ENCODE peak calls at places on chromosomes 4 and X, in ten cellular contexts. C, G, S, J, M, D, Y, I, F and L are unnamed samples.

GRCh38 chr4:5827108-5828004 is 65.5 kb downstream of the CRMP1 start:
- DNase-seq in C (no peak), G (no peak), S (no peak), J (no peak), M (no peak), D (peak; percentile 57), Y (peak; percentile 32), I (peak; percentile 5), F (no peak), L (no peak)

GRCh38 chrX:83521905-83522304 is 13.8 kb downstream of the POU3F4 start:
- DNase-seq in C (no peak), G (no peak), S (no peak), J (no peak), M (no peak), D (no peak), Y (no peak), I (no peak), F (no peak), L (no peak)

GRCh38 chr4:94523617-94524016 is 71.9 kb downstream of the PDLIM5 start:
- DNase-seq in C (no peak), G (peak; percentile 62), S (no peak), J (no peak), M (no peak), D (peak; percentile 48), Y (peak; percentile 79), I (peak; percentile 55), F (no peak), L (peak; percentile 24)

GRCh38 chr4:88101165-88101564 is 57.3 kb downstream of the ABCG2 start:
- DNase-seq in C (no peak), G (no peak), S (no peak), J (no peak), M (no peak), D (no peak), Y (no peak), I (no peak), F (no peak), L (no peak)

GRCh38 chr4:98864560-98864959 is 64.4 kb downstream of the EIF4E start:
- DNase-seq in C (no peak), G (peak; percentile 75), S (no peak), J (no peak), M (no peak), D (no peak), Y (no peak), I (no peak), F (no peak), L (no peak)

GRCh38 chr4:38133711-38134480 is 173.7 kb downstream of the PTTG2 start:
- DNase-seq in C (no peak), G (no peak), S (no peak), J (no peak), M (no peak), D (no peak), Y (no peak), I (no peak), F (no peak), L (no peak)

GRCh38 chr4:79959652-79960051 is 113.4 kb downstream of the ANTXR2 start:
- DNase-seq in C (no peak), G (no peak), S (no peak), J (no peak), M (no peak), D (no peak), Y (no peak), I (no peak), F (no peak), L (no peak)

GRCh38 chr4:1209821-1210220 is 37.4 kb upstream of the SPON2 start:
- DNase-seq in C (peak; percentile 31), G (no peak), S (no peak), J (no peak), M (peak; percentile 60), D (peak; percentile 92), Y (peak; percentile 84), I (peak; percentile 66), F (peak; percentile 37), L (no peak)

GRCh38 chr4:6470502-6471302 is 1.7 kb downstream of the PPP2R2C start:
- DNase-seq in C (no peak), G (peak; percentile 12), S (no peak), J (peak; percentile 45), M (peak; percentile 26), D (peak; percentile 53), Y (peak; percentile 41), I (peak; percentile 4), F (peak; percentile 55), L (peak; percentile 7)

GRCh38 chr4:109622581-109622980 is 62.5 kb downstream of the MCUB start:
- DNase-seq in C (no peak), G (no peak), S (no peak), J (no peak), M (no peak), D (no peak), Y (no peak), I (no peak), F (no peak), L (no peak)

GRCh38 chrX:125826080-125826479 is 340.0 kb downstream of the DCAF12L2 start:
- DNase-seq in C (no peak), G (no peak), S (no peak), J (no peak), M (no peak), D (no peak), Y (no peak), I (no peak), F (no peak), L (no peak)
- TF ChIP-seq CTCF in C (peak; percentile 39), G (no peak), S (no peak), J (no peak), M (no peak), D (no peak), Y (no peak), I (no peak), F (no peak), L (no peak)

DNA sequence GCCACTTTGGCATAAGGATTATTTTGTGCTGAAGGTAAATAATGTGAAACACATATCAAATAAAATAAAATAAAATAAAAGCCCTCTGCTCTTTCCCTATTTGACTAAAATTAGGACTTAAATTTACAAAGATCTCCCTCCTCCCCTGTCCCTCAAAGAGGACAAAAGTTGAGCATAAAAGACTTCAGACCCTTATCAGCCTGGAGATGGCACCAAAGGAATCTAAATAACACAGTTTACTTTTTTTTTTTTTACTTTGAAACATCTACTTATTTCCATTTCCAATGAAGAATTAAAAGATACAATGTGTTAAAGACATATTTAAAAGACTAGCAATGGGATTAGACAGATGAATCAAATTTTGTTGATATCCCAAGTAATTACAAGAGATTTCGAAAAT is 89.7 kb downstream of the EPHA5 start:
- DNase-seq in C (no peak), G (no peak), S (no peak), J (no peak), M (no peak), D (no peak), Y (peak; percentile 11), I (peak; percentile 20), F (no peak), L (no peak)
- TF ChIP-seq CTCF in C (peak; percentile 35), G (no peak), S (no peak), J (no peak), M (peak; percentile 7), D (no peak), Y (no peak), I (peak; percentile 19), F (peak; percentile 9), L (no peak)

GRCh38 chr4:68082758-68083157 is 46.9 kb downstream of the TMPRSS11F start:
- DNase-seq in C (no peak), G (no peak), S (no peak), J (no peak), M (no peak), D (no peak), Y (no peak), I (no peak), F (no peak), L (no peak)

GRCh38 chr4:68077301-68077700 is 52.4 kb downstream of the TMPRSS11F start:
- DNase-seq in C (no peak), G (no peak), S (no peak), J (no peak), M (no peak), D (no peak), Y (no peak), I (no peak), F (no peak), L (no peak)

GRCh38 chr4:68076194-68076593 is 53.5 kb downstream of the TMPRSS11F start:
- DNase-seq in C (no peak), G (peak; percentile 13), S (no peak), J (no peak), M (no peak), D (no peak), Y (no peak), I (no peak), F (no peak), L (no peak)

GRCh38 chr4:68077737-68078136 is 51.9 kb downstream of the TMPRSS11F start:
- DNase-seq in C (no peak), G (no peak), S (no peak), J (no peak), M (no peak), D (no peak), Y (no peak), I (no peak), F (no peak), L (no peak)

DNA sequence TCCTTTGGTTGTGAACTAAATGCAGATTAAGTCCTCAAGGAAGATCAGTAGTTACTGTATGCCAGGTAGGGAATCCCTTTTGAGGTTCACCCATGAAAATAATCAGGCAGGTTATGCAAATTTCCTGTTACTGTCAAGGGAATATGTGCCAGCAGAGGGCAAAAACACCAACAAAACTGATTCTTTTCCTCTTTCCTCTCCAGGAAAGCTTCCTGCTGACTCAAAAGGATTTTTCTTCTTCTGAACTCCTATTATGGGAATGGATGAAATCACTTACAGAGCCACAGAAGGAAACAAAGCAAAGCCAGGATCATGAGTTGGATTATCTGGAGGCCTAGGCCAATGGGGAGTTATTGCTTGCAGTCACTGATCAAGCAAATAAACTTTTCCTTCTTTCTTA is 49.8 kb downstream of the TMPRSS11F start:
- DNase-seq in C (no peak), G (peak; percentile 68), S (no peak), J (no peak), M (no peak), D (no peak), Y (no peak), I (no peak), F (no peak), L (no peak)
- TF ChIP-seq CTCF in C (peak; percentile 17), G (no peak), S (no peak), J (peak; percentile 17), M (no peak), D (no peak), Y (no peak), I (no peak), F (no peak), L (no peak)

DNA sequence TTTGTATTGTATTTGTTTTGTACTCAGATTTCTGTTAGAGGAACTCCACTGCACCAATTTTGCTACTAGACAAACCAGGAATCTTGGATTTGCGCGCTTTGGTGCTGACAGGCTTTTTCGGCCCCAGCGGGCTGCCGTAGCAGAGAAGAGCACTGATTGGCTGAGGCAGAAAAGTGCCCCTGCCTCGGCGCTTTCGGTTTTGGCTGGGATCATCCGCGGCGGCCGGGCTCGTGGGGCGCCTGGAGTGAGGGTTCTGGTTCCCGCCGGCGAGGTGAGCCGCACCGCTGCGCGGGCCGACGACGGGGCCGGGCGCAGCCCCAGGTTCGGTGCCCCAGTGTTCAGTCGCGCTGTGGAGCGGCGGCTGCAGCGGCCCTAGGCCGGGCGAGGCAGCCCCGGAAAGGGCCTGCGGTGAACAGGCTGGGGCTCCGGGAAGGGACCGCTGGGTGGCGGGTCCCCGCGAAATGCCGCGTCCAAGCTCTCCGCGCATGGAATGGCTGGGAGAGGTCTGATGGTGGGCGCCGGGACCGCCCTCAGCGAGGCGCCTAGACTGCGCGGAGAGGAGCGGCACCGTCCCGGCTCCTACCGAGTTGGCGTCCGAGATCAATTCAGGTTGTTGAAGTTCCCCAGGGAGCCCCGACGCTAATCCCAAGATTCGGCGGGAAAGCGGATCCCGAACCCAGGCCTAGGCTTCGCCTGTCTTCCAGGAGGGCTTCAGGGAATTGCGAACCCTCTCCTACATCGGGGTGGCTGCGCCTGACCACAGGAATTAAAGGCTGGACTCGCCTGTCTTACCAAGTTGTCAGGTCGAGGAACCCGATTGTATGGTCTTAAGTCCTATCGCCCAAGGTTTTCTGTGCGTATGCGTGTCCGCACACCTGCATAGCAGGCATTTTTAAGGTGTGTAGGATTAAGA is at the start of gene LSM6:
- DNase-seq in C (peak; percentile 73), G (peak; percentile 72), S (peak; percentile 20), J (peak; percentile 72), M (peak; percentile 79), D (peak; percentile 94), Y (peak; percentile 87), I (peak; percentile 89), F (peak; percentile 86), L (peak; percentile 82)
- TF ChIP-seq CTCF in C (peak; percentile 26), G (peak; percentile 1), S (peak; percentile 27), J (no peak), M (peak; percentile 2), D (peak; percentile 3), Y (no peak), I (no peak), F (no peak), L (no peak)